ENCODE peak calls at places on chromosomes 13 and 19, in six cellular contexts. Z is stomach, S is lower leg skin, V is colonic mucosa, O is AG04449, E is psoas muscle. L is an unnamed sample.

GRCh38 chr19:16445238-16446107 is 26.3 kb downstream of the EPS15L1 start:
- DNase-seq in V (no peak), S (no peak), O (no peak), E (no peak), Z (no peak), L (no peak)

GRCh38 chr13:99605417-99606321 is 104.4 kb downstream of the TM9SF2 start:
- DNase-seq in V (peak), S (peak), E (peak), Z (peak), O (no peak), L (no peak)

GRCh38 chr13:106471957-106472543 is 63.4 kb downstream of the EFNB2 start:
- DNase-seq in V (peak), O (peak), E (no peak), S (no peak), Z (peak), L (no peak)

GRCh38 chr13:109211616-109212015 is 574.8 kb downstream of the IRS2 start:
- DNase-seq in S (no peak), V (no peak), Z (no peak), O (no peak), E (no peak), L (no peak)

GRCh38 chr19:31592456-31592855 is 243.2 kb upstream of the TSHZ3 start:
- DNase-seq in V (no peak), S (peak), E (no peak), Z (no peak), O (no peak), L (no peak)

GRCh38 chr19:925912-926594 is at the start of gene ARID3A:
- DNase-seq in S (no peak), O (no peak), V (peak), E (peak), Z (peak), L (no peak)

GRCh38 chr19:18672044-18672451 is 11.4 kb upstream of the CRTC1 start:
- DNase-seq in Z (no peak), V (no peak), S (no peak), O (no peak), E (peak), L (no peak)

GRCh38 chr19:7376151-7376852 is 27.6 kb downstream of the ARHGEF18 start:
- DNase-seq in S (no peak), Z (no peak), V (no peak), O (no peak), E (no peak), L (no peak)

GRCh38 chr19:42168206-42168605 is 36.0 kb upstream of the POU2F2 start:
- DNase-seq in E (no peak), V (no peak), O (no peak), S (no peak), Z (no peak), L (no peak)

GRCh38 chr13:109363431-109363830 is 423.0 kb downstream of the IRS2 start:
- DNase-seq in S (no peak), E (no peak), V (no peak), O (no peak), Z (no peak), L (no peak)

GRCh38 chr13:101570410-101570809 is 117.9 kb downstream of the ITGBL1 start:
- DNase-seq in S (no peak), V (no peak), O (no peak), Z (no peak), E (no peak), L (no peak)

GRCh38 chr19:29510701-29511265 is 15.0 kb upstream of the VSTM2B start:
- DNase-seq in V (no peak), S (no peak), O (no peak), Z (no peak), E (no peak), L (no peak)

GRCh38 chr19:45863840-45864628 is at the start of gene FOXA3:
- DNase-seq in Z (peak), S (no peak), E (peak), V (peak), O (no peak), L (no peak)

GRCh38 chr19:10292206-10292788 is 2.5 kb downstream of the ICAM5 start:
- DNase-seq in Z (peak), S (peak), E (peak), V (peak), O (no peak), L (no peak)

GRCh38 chr13:76868451-76868850 is 17.8 kb downstream of the KCTD12 start:
- DNase-seq in V (no peak), Z (no peak), S (no peak), O (no peak), E (no peak), L (no peak)

GRCh38 chr19:53132231-53132991 is at the start of gene ZNF415:
- DNase-seq in S (peak), E (peak), Z (peak), O (no peak), V (peak), L (peak)

GRCh38 chr13:37681295-37682032 is 82.9 kb upstream of the POSTN start:
- DNase-seq in E (no peak), O (peak), V (no peak), Z (no peak), S (no peak), L (peak)

GRCh38 chr13:52833261-52833660 is 15.2 kb downstream of the PCDH8 start:
- DNase-seq in Z (no peak), O (no peak), S (no peak), E (no peak), V (no peak), L (no peak)

GRCh38 chr13:23372264-23372905 is 61.1 kb downstream of the SACS start:
- DNase-seq in Z (no peak), V (no peak), S (no peak), O (no peak), E (no peak), L (no peak)

GRCh38 chr19:1251503-1252220 is 3.3 kb downstream of the MIDN start:
- DNase-seq in O (no peak), S (peak), E (peak), Z (no peak), V (no peak), L (no peak)

GRCh38 chr13:41905600-41906254 is 55.2 kb downstream of the VWA8 start:
- DNase-seq in S (no peak), Z (no peak), V (no peak), E (no peak), O (no peak), L (peak)

GRCh38 chr19:33758541-33759013 is 38.1 kb upstream of the KCTD15 start:
- DNase-seq in E (no peak), S (no peak), Z (no peak), O (no peak), V (no peak), L (no peak)

GRCh38 chr13:23069571-23069970 is 111.2 kb upstream of the SGCG start:
- DNase-seq in V (no peak), S (no peak), Z (no peak), O (peak), E (no peak), L (peak)

GRCh38 chr13:32587014-32587773 is 942 bp downstream of the PDS5B start:
- DNase-seq in S (peak), Z (peak), E (peak), O (no peak), V (peak), L (peak)
- TF ChIP-seq CTCF in S (no peak), Z (no peak), E (peak), O (no peak), V (no peak), L (no peak)

DNA sequence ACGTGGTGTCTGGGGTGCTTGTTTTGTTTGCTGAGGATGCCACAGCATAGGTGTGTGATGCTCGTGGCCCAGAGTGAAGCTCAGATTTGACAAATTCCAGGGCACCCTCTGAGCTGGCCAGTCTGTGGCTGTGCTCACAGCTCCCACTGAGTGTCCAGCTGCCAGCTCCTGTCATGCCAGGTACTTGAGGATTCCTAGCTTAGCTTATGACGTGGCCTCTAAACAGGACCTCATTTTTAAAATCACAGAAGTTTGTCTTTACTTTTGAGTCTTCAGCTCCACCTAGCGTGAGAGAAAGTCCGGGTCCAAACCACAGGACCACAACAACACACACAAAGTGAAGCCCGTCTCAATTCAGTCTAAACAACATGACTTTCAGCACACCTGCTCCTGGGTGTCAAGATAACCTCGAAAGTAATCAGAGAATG is 117.3 kb downstream of the RAB20 start:
- DNase-seq in V (no peak), Z (no peak), E (no peak), S (peak), O (no peak), L (no peak)
- TF ChIP-seq CTCF in V (no peak), Z (no peak), E (no peak), S (no peak), O (no peak), L (peak)

GRCh38 chr19:55913643-55914268 is 18.4 kb downstream of the NLRP13 start:
- DNase-seq in S (peak), V (no peak), E (no peak), O (no peak), Z (no peak), L (no peak)

GRCh38 chr19:55907286-55907685 is 24.9 kb downstream of the NLRP13 start:
- DNase-seq in V (no peak), Z (no peak), S (no peak), E (no peak), O (no peak), L (no peak)

GRCh38 chr19:55907746-55908145 is 24.4 kb downstream of the NLRP13 start:
- DNase-seq in V (no peak), S (no peak), O (no peak), Z (no peak), E (no peak), L (no peak)

GRCh38 chr19:55912916-55913315 is 19.2 kb downstream of the NLRP13 start:
- DNase-seq in Z (no peak), S (peak), E (no peak), O (no peak), V (no peak), L (no peak)

GRCh38 chr19:55909801-55910200 is 22.3 kb downstream of the NLRP13 start:
- DNase-seq in O (no peak), Z (no peak), E (no peak), V (no peak), S (no peak), L (no peak)
- TF ChIP-seq CTCF in O (no peak), Z (no peak), E (no peak), V (no peak), S (no peak), L (no peak)

DNA sequence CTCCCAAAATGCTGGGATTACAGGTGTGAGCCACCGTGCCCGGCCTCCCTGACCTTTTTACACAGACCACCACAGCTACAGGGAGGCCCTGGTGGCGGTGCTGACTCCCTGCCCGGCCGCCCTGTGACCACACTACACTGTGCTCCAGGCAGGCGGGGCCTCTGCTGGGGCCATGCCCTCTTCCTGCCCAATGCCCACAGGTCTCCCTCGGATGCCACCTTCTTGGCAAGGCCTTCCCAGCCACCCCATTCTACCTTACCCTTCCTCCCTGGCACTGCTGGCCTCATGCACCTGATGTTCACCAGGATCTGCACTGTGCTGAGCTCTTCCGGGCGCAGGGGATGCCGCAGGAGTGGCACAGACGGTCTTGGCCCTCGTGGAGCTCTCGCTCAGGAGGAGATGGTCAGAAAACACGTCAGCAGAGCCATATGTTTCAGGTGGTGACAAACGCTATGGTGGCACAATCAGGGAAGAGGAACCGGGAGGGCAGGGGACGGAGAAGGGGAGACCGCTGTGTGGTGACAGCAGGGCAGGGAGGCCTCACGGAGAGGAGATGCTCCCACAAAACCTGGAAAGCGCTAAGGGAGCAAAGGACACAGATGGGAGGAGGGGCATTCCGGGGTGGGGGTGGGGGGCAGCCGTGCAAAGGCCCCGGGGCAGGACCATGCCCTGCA is 4.1 kb downstream of the PIP5K1C start:
- DNase-seq in E (no peak), S (no peak), O (no peak), Z (no peak), V (no peak), L (no peak)
- TF ChIP-seq CTCF in E (no peak), S (no peak), O (no peak), Z (no peak), V (no peak), L (no peak)

GRCh38 chr19:35612559-35613321 is at the start of gene HAUS5:
- DNase-seq in O (peak), E (peak), Z (peak), V (peak), S (peak), L (peak)
- TF ChIP-seq CTCF in O (peak), E (no peak), Z (no peak), V (no peak), S (no peak), L (no peak)

GRCh38 chr19:39320948-39321831 is 527 bp upstream of the LRFN1 start:
- DNase-seq in Z (no peak), V (no peak), E (no peak), O (no peak), S (no peak), L (no peak)
- TF ChIP-seq CTCF in Z (no peak), V (no peak), E (no peak), O (no peak), S (no peak), L (no peak)

DNA sequence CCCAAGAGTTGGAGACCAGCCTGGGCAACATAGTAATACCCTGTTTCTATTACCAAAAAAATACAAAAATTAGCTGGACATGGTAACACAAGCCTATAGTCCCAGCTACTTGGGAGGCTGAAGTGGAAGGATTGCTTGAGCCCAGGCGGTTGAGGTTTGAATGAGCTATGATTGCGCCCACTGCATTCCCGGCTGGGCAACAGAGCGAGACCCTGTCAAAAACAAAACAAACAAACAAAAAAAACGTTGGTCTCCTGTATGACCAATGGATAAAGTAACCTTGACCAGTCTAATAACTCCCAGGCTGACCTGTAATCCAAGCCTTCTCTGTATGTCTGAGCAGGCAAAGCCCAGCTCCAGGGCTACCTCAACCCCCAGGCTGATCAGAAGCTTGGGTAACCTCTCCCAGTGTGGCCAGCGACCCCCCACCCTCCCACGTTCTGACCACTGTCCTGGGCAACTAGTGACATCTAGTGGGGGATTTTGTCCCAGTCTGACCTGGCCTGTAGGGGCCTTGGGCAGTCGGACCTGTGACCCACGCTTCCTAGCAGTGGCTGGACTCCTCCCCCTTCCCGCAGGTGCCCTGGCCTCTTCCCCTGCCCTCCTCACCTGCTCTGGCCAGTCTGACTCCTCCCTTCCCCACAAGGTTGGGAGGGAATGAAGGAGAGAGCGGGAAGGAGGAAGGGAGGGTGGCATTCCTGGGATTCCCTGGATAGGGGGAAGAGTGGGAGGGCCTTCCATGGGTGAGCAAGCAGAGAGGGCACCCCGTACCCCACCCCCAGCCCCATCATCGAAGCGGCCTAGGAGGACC is 1.0 kb upstream of the BCAM start:
- DNase-seq in S (no peak), Z (peak), O (no peak), V (peak), E (no peak), L (peak)
- TF ChIP-seq CTCF in S (no peak), Z (no peak), O (peak), V (peak), E (peak), L (peak)

GRCh38 chr13:44307255-44307654 is 66.4 kb upstream of the SERP2 start:
- DNase-seq in S (no peak), O (no peak), Z (no peak), E (no peak), V (no peak), L (no peak)
- TF ChIP-seq CTCF in S (no peak), O (no peak), Z (no peak), E (no peak), V (no peak), L (no peak)

DNA sequence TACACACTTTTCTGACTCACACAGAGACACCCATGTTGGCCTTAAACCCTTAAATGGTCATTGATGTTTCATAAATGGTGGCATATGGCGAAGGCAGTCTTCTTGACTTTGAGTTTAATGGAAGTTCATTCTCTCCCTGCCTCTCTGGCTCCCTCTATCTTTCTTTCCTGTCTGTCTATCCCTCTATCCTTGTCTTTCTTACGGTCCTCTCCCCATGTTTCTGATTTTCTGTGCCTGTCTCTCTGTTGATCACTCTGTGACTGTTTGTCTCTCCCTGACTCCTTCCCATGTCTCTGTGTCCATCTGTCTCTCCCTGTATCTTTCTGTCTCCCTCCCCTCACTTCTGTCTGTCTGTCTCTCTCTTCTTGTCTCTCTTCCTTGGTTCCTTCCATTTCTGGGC is 43.2 kb upstream of the SHKBP1 start:
- DNase-seq in O (no peak), E (no peak), Z (no peak), S (no peak), V (no peak), L (no peak)
- TF ChIP-seq CTCF in O (no peak), E (no peak), Z (no peak), S (no peak), V (no peak), L (no peak)

GRCh38 chr13:95564091-95564490 is 11.6 kb downstream of the CLDN10 start:
- DNase-seq in O (no peak), E (no peak), Z (no peak), S (no peak), V (no peak), L (no peak)
- TF ChIP-seq CTCF in O (no peak), E (peak), Z (no peak), S (no peak), V (no peak), L (no peak)

L was measured in AG09319.